ENCODE peak calls at places on chromosomes 7 and 10, in ten cellular contexts. D, G, U, W, Z, A, P, Q, J and X are unnamed samples.
A peak's percentile ranks its signal among the peaks of the same experiment; 100 is the strongest.

GRCh38 chr10:2949948-2950354 is 117.4 kb upstream of the PFKP start:
- DNase-seq in D (no peak), G (no peak), U (no peak), W (no peak), Z (no peak), A (no peak), P (no peak), Q (no peak), J (no peak), X (no peak)

GRCh38 chr10:97136744-97137143 is 49.0 kb downstream of the SLIT1 start:
- DNase-seq in D (no peak), G (no peak), U (no peak), W (no peak), Z (no peak), A (no peak), P (no peak), Q (no peak), J (no peak), X (no peak)

GRCh38 chr10:89251417-89252224 is at the start of gene LIPA:
- DNase-seq in D (peak; percentile 97), G (peak; percentile 98), U (peak; percentile 98), W (peak; percentile 95), Z (peak; percentile 97), A (peak; percentile 98), P (peak; percentile 99), Q (peak; percentile 95), J (peak; percentile 97), X (peak; percentile 89)

GRCh38 chr7:55271661-55272060 is 93.5 kb upstream of the LANCL2 start:
- DNase-seq in D (no peak), G (no peak), U (no peak), W (no peak), Z (no peak), A (no peak), P (no peak), Q (no peak), J (no peak), X (no peak)

GRCh38 chr7:44912775-44913347 is 27.5 kb upstream of the PURB start:
- DNase-seq in D (no peak), G (no peak), U (no peak), W (peak; percentile 46), Z (no peak), A (peak; percentile 83), P (no peak), Q (no peak), J (no peak), X (no peak)

GRCh38 chr10:76080991-76081390 is 649.6 kb downstream of the LRMDA start:
- DNase-seq in D (no peak), G (no peak), U (peak; percentile 20), W (no peak), Z (no peak), A (no peak), P (no peak), Q (no peak), J (no peak), X (no peak)

GRCh38 chr10:60778978-60779668 is 845 bp downstream of the CDK1 start:
- DNase-seq in D (no peak), G (no peak), U (no peak), W (peak; percentile 56), Z (no peak), A (no peak), P (no peak), Q (no peak), J (no peak), X (no peak)

GRCh38 chr7:32164341-32164996 is 94.3 kb upstream of the PDE1C start:
- DNase-seq in D (peak; percentile 36), G (no peak), U (peak; percentile 60), W (peak; percentile 83), Z (no peak), A (peak; percentile 24), P (no peak), Q (no peak), J (peak; percentile 43), X (no peak)

GRCh38 chr10:12419279-12419847 is 70.0 kb downstream of the CAMK1D start:
- DNase-seq in D (no peak), G (no peak), U (peak; percentile 91), W (peak; percentile 95), Z (peak; percentile 65), A (no peak), P (peak; percentile 6), Q (no peak), J (peak; percentile 79), X (peak; percentile 19)

DNA sequence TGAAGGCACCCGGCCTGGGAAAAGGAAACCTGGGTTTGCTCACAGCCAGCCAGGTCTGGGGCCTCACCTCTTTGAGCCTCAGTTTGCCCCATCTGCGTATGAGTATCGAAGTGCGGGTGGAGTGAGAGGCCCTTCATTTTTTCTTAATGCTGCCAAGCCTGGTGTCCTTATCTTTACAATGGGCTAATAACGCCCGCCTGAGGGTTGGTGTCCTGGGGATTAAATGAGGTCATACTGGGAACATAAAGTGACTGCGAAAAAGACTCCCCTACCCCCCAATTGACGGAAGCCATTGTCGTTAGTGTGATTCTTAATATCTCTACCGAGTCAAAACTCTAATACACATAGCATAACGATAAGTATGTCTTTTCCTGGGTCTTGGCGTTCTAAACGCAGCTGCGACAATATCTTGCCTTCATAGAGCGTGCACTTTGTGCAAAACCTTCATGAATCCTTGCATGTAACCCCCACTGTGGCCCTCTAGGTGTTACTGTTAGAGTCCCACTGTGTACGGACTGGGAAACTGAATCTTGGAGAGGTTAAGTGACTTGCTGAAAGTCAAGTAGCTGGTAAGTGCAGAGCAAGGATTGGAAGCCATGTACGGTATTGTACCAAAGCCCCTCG is 11.4 kb upstream of the GRB10 start:
- DNase-seq in D (no peak), G (no peak), U (no peak), W (no peak), Z (no peak), A (no peak), P (no peak), Q (no peak), J (no peak), X (no peak)
- H3K27ac ChIP-seq in D (peak overlapping the region; percentile 76), G (peak overlapping the region; percentile 72), U (no peak overlapping the region), W (no peak overlapping the region), Z (peak overlapping the region; percentile 79), A (peak overlapping the region; percentile 89), P (peak overlapping the region; percentile 58), Q (peak overlapping the region; percentile 53), J (peak overlapping the region; percentile 52), X (peak overlapping the region; percentile 75)

GRCh38 chr7:23012186-23012585 is 1.7 kb downstream of the HYCC1 start:
- DNase-seq in D (no peak), G (no peak), U (no peak), W (peak; percentile 17), Z (no peak), A (no peak), P (no peak), Q (no peak), J (no peak), X (no peak)

GRCh38 chr7:23012797-23013714 is 874 bp downstream of the HYCC1 start:
- DNase-seq in D (peak; percentile 29), G (peak; percentile 60), U (no peak), W (peak; percentile 47), Z (peak; percentile 53), A (peak; percentile 34), P (peak; percentile 56), Q (peak; percentile 51), J (no peak), X (no peak)

GRCh38 chr7:23011222-23011924 is 2.6 kb downstream of the HYCC1 start:
- DNase-seq in D (no peak), G (no peak), U (no peak), W (no peak), Z (no peak), A (no peak), P (no peak), Q (no peak), J (no peak), X (no peak)

GRCh38 chr7:23013715-23014649 is at the start of gene HYCC1:
- DNase-seq in D (peak; percentile 99), G (peak; percentile 98), U (peak; percentile 99), W (peak; percentile 97), Z (peak; percentile 99), A (peak; percentile 99), P (peak; percentile 99), Q (peak; percentile 98), J (peak; percentile 98), X (peak; percentile 95)

DNA sequence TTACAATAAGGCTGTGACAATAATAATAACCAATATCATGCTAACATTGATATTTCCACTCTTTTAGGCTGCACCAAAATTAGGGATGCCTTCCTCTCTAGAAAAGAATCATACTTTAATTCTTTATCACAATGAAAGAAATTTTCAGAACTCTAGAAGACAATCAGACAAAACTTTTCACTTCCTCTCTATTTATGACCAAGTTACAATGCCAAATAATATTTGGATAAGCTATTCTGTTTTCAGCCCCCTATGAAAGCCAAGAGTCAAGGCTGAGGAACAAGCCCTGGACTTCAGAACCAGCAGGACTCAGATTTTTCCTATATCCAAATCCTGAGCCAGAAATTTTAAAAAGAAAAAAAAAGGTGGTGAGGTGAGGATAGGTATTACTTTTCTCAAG is 4.6 kb downstream of the HYCC1 start:
- DNase-seq in D (no peak), G (no peak), U (no peak), W (no peak), Z (no peak), A (no peak), P (no peak), Q (no peak), J (no peak), X (no peak)
- H3K4me1 ChIP-seq in D (peaks cover 22% of the 10 kb centered on the region), G (peaks cover 37% of the 10 kb centered on the region), U (peaks cover 3% of the 10 kb centered on the region), W (peaks cover 23% of the 10 kb centered on the region), Z (peaks cover 31% of the 10 kb centered on the region), A (peaks cover under 1% of the 10 kb centered on the region), P (peaks cover 13% of the 10 kb centered on the region), Q (peaks cover 1% of the 10 kb centered on the region), J (peaks cover 11% of the 10 kb centered on the region), X (peaks cover 42% of the 10 kb centered on the region)

DNA sequence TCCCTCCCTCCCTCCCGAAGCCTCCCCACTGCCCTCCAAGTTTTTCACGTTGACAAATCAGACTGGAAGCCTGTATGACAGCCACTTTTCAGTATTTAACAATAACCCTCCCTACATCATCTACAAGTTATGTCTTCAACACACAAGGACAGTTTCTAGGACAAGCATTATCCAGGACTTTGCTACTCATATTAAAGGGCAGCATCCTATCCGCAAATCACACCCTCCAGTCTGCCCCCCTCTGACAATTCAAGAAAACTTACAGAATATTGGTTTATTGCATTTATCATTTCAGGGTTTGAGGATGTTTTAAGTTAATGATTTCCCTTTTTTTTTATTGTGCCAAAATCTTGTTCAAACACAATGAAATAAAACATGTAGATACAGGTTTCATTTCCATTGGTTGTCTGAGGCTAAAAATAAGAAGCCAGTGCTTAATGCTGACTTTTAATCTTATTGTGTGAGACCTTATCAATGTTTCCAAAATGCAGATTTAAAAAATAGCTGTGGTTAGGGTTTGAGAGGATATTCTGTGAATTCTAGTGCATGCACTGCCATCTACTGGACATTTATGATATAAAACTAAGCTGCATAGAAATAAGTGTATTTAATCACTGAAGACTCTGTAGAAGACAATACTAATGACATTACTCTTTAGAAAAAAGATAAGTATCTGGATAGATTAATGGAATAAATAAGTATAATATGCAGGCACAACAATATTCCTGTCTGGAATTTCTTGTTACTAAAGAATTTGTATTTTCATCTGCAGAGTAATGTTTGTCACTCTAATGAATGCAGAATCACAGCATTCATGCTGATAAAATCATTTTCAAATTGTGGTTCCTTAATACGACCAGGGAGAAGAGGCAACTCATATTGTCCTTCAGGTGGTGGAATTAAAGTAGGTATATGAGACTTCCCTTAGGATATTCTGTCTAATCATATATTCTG is 64.1 kb downstream of the CAV1 start:
- DNase-seq in D (no peak), G (no peak), U (peak; percentile 84), W (peak; percentile 28), Z (no peak), A (no peak), P (no peak), Q (no peak), J (peak; percentile 44), X (no peak)
- H3K27ac ChIP-seq in D (no peak overlapping the region), G (peak overlapping the region; percentile 25), U (peak overlapping the region; percentile 59), W (no peak overlapping the region), Z (no peak overlapping the region), A (no peak overlapping the region), P (no peak overlapping the region), Q (no peak overlapping the region), J (peak overlapping the region; percentile 44), X (no peak overlapping the region)

GRCh38 chr10:132384618-132385510 is 12.1 kb upstream of the PWWP2B start:
- DNase-seq in D (no peak), G (peak; percentile 35), U (no peak), W (no peak), Z (peak; percentile 19), A (peak; percentile 4), P (peak; percentile 17), Q (peak; percentile 30), J (no peak), X (no peak)
- H3K4me1 ChIP-seq in D (peaks cover 11% of the 10 kb centered on the region), G (peaks cover 14% of the 10 kb centered on the region), U (no peaks in the 10 kb centered on the region), W (no peaks in the 10 kb centered on the region), Z (peaks cover 5% of the 10 kb centered on the region), A (peaks cover 16% of the 10 kb centered on the region), P (no peaks in the 10 kb centered on the region), Q (peaks cover 11% of the 10 kb centered on the region), J (peaks cover 5% of the 10 kb centered on the region), X (peaks cover 5% of the 10 kb centered on the region)